ENCODE peak calls at places on chromosomes 13 and 19, in eight cellular contexts. G, H, T, N, V, K, A and D are unnamed samples.

GRCh38 chr13:50574731-50575130 is 268.8 kb downstream of the DLEU7 start:
- DNase-seq in G (no peak), H (no peak), T (no peak), N (no peak), V (no peak), K (peak), A (peak), D (peak)

GRCh38 chr13:60448907-60449510 is 52.0 kb downstream of the TDRD3 start:
- DNase-seq in G (peak), H (no peak), T (peak), N (peak), V (peak), K (peak), A (peak), D (peak)

GRCh38 chr13:69496951-69497350 is 610.7 kb upstream of the ATXN8OS start:
- DNase-seq in G (no peak), H (no peak), T (no peak), N (no peak), V (no peak), K (no peak), A (no peak), D (no peak)

GRCh38 chr19:46603195-46603637 is 2.1 kb downstream of the CALM3 start:
- DNase-seq in G (no peak), H (no peak), T (no peak), N (no peak), V (no peak), K (no peak), A (no peak), D (no peak)

GRCh38 chr13:101127741-101128353 is 288.5 kb downstream of the NALCN start:
- DNase-seq in G (peak), H (no peak), T (peak), N (peak), V (no peak), K (no peak), A (peak), D (no peak)

GRCh38 chr13:51148952-51149573 is 38.0 kb upstream of the C13orf42 start:
- DNase-seq in G (peak), H (no peak), T (peak), N (peak), V (no peak), K (no peak), A (peak), D (peak)

GRCh38 chr19:52248256-52248655 is 21.1 kb upstream of the ZNF766 start:
- DNase-seq in G (peak), H (peak), T (peak), N (no peak), V (no peak), K (no peak), A (peak), D (peak)

GRCh38 chr19:1169921-1170885 is 3.9 kb downstream of the SBNO2 start:
- DNase-seq in G (peak), H (peak), T (peak), N (peak), V (no peak), K (no peak), A (peak), D (no peak)

GRCh38 chr19:51507640-51508058 is 6.0 kb upstream of the SIGLEC12 start:
- DNase-seq in G (no peak), H (no peak), T (no peak), N (no peak), V (no peak), K (no peak), A (no peak), D (no peak)

GRCh38 chr19:1251503-1252220 is 3.3 kb downstream of the MIDN start:
- DNase-seq in G (no peak), H (peak), T (peak), N (no peak), V (no peak), K (no peak), A (no peak), D (no peak)

GRCh38 chr13:20149762-20150161 is 11.1 kb downstream of the GJA3 start:
- DNase-seq in G (no peak), H (no peak), T (no peak), N (no peak), V (no peak), K (no peak), A (no peak), D (no peak)

GRCh38 chr19:38303517-38304351 is at the start of gene C19orf33:
- DNase-seq in G (peak), H (no peak), T (no peak), N (no peak), V (peak), K (no peak), A (no peak), D (no peak)

GRCh38 chr13:91045351-91046034 is 302.0 kb upstream of the MIR17HG start:
- DNase-seq in G (no peak), H (no peak), T (no peak), N (no peak), V (peak), K (no peak), A (no peak), D (no peak)

GRCh38 chr19:41264581-41265375 is 606 bp downstream of the HNRNPUL1 start:
- DNase-seq in G (peak), H (peak), T (peak), N (no peak), V (no peak), K (no peak), A (peak), D (no peak)

GRCh38 chr13:50065712-50066111 is 50.5 kb downstream of the KCNRG start:
- DNase-seq in G (no peak), H (no peak), T (no peak), N (no peak), V (no peak), K (no peak), A (no peak), D (no peak)

GRCh38 chr13:100668408-100668807 is 6.2 kb downstream of the TMTC4 start:
- DNase-seq in G (no peak), H (no peak), T (no peak), N (no peak), V (peak), K (no peak), A (peak), D (peak)

GRCh38 chr19:7864719-7865074 is 9.5 kb downstream of the PRR36 start:
- DNase-seq in G (no peak), H (no peak), T (no peak), N (no peak), V (no peak), K (no peak), A (no peak), D (no peak)

GRCh38 chr19:10115392-10116084 is 4.0 kb downstream of the P2RY11 start:
- DNase-seq in G (no peak), H (peak), T (no peak), N (no peak), V (no peak), K (no peak), A (no peak), D (no peak)

GRCh38 chr19:33603377-33603776 is 18.4 kb upstream of the CHST8 start:
- DNase-seq in G (peak), H (no peak), T (no peak), N (no peak), V (no peak), K (no peak), A (no peak), D (no peak)

GRCh38 chr13:98839826-98840769 is 87.6 kb upstream of the SLC15A1 start:
- DNase-seq in G (peak), H (peak), T (peak), N (no peak), V (no peak), K (no peak), A (peak), D (no peak)

GRCh38 chr13:49308977-49309408 is 61.3 kb downstream of the CDADC1 start:
- DNase-seq in G (no peak), H (peak), T (no peak), N (no peak), V (no peak), K (no peak), A (no peak), D (no peak)

GRCh38 chr19:7673995-7674667 is 2.8 kb upstream of the MCEMP1 start:
- DNase-seq in G (peak), H (peak), T (peak), N (no peak), V (no peak), K (no peak), A (peak), D (no peak)

GRCh38 chr13:31067416-31068118 is 94.1 kb downstream of the HSPH1 start:
- DNase-seq in G (peak), H (no peak), T (no peak), N (no peak), V (peak), K (no peak), A (peak), D (peak)

GRCh38 chr19:34319785-34320184 is 45.2 kb upstream of the GPI start:
- DNase-seq in G (peak), H (peak), T (no peak), N (no peak), V (peak), K (no peak), A (peak), D (no peak)

GRCh38 chr19:6501740-6502648 is at the start of gene TUBB4A:
- DNase-seq in G (no peak), H (peak), T (peak), N (no peak), V (no peak), K (no peak), A (no peak), D (no peak)
- H3K4me3 ChIP-seq in G (no peak), H (peak), T (peak), N (no peak), V (peak), K (no peak), A (no peak), D (no peak)

GRCh38 chr13:108508263-108508662 is 121.1 kb upstream of the MYO16 start:
- DNase-seq in G (no peak), H (no peak), T (no peak), N (no peak), V (no peak), K (no peak), A (peak), D (no peak)
- TF ChIP-seq CTCF in G (peak), H (peak), T (peak), N (peak), V (peak), K (no peak), A (peak), D (no peak)

DNA sequence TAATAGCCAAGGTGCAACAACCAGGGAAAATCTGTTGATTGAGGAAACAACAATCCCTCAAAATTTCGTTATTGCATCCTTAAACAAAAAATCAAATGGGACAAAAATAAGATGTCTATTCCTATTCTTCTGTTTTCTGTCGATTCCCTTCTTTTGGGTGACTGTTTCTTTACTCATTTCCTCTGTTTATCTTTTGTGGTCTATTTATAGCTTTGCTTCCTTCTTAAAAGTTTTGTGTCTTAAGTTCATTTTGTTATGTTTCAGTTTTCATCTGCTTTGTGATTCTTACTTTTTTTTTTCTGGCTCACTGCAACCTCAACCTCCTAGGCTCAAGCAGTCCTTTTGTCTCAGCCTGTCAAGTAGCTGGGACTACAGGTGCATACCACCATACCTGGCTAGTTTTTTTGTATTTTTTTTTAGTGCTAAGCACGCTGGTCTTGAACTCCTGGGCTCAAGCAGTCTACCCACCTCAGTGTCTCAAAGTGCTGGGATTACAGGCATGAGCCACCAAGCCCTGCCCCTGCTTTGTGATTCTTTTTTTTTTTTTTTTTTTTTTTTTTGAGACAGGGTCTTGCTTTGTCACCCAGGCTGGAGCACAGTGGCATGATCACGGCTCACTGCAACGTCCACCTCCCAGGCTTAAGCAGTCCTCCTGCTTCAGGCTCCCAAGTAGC is 10.4 kb downstream of the ZNF146 start:
- DNase-seq in G (peak), H (no peak), T (no peak), N (peak), V (no peak), K (peak), A (peak), D (peak)
- H3K4me3 ChIP-seq in G (no peak), H (no peak), T (no peak), N (peak), V (no peak), K (no peak), A (no peak), D (no peak)

DNA sequence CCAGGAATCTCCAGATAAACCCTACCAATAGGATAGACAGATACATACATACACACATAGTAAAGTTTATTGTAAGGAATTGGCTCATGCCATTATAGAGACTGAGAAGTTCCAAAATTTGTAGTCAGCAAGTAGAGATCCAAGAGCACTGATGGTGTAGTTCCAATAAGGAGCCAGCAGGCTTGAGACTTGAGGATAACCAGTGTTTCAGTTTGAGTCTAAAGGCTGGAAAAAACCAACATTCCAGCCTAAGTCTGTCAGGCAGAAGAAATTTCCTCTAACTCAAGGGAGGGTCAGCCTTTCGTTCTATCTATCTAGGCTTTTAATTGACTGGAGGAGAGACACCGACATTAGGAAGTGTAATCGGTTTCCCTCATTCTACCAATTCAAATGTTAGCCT is 110.2 kb upstream of the TSHZ3 start:
- DNase-seq in G (no peak), H (no peak), T (no peak), N (no peak), V (no peak), K (no peak), A (no peak), D (no peak)
- TF ChIP-seq CTCF in G (no peak), H (no peak), T (no peak), N (peak), V (no peak), K (peak), A (no peak), D (no peak)

DNA sequence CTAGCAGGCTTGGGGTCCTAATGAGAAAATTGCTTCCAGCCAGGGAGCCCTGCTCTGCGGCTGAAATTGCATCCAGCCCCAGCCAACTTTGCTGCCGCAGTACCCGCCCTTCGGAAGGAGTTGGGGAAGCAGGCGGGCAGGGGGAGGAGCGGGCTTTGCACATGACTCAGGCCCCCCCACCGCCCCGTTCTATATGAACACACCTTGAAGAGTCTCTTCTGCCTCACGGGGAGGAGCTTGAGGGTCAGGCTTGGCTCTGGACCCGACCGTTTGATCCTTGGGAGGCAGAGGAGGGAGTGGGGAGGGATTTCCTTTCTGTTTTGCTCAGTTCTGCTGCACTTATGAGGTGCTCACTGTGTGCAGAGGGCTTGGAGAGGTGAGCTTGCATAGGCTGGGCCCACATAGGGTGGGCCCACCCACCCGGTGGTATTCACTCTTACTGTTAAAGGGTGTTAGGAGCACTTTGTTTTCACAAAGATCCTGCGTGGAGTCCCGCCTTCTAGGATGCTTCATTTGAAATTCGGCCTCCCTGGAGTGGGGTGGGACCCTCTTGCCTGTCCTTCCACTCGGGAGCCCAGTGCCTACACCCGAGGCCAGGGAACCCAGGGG is 46.5 kb downstream of the LYL1 start:
- DNase-seq in G (peak), H (no peak), T (no peak), N (no peak), V (no peak), K (no peak), A (peak), D (no peak)
- H3K4me3 ChIP-seq in G (no peak), H (peak), T (no peak), N (peak), V (no peak), K (peak), A (peak), D (peak)

GRCh38 chr19:5166262-5166661 is 174.3 kb downstream of the PTPRS start:
- DNase-seq in G (peak), H (no peak), T (no peak), N (no peak), V (no peak), K (peak), A (peak), D (peak)

GRCh38 chr19:5171711-5172110 is 168.9 kb downstream of the PTPRS start:
- DNase-seq in G (no peak), H (no peak), T (no peak), N (no peak), V (no peak), K (no peak), A (no peak), D (no peak)

GRCh38 chr19:5172859-5173577 is 167.6 kb downstream of the PTPRS start:
- DNase-seq in G (peak), H (no peak), T (no peak), N (peak), V (peak), K (peak), A (peak), D (peak)

GRCh38 chr19:5173993-5174392 is 166.6 kb downstream of the PTPRS start:
- DNase-seq in G (no peak), H (no peak), T (no peak), N (no peak), V (no peak), K (no peak), A (no peak), D (no peak)

DNA sequence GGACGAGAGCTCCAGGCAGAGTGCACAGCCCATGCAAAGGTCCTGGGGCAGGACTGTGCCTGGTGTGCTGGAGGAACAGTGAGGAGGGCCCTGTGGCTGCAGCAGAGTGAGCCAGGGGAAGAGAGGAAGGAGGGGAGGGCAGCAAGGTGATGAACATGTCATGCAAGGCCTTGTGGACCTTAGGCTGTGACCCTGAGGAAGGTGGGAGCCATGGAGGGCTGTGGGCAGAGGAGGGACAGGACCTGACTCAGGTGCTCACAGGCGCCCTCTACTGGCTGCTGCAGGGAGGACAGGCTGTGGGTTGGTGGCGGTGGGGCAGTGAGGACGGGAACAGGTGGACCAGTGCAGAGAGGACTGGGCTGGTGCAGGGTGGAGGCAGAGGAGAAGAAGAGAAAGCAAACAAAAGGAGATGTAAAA is 170.3 kb downstream of the PTPRS start:
- DNase-seq in G (no peak), H (no peak), T (peak), N (no peak), V (no peak), K (no peak), A (no peak), D (no peak)
- TF ChIP-seq CTCF in G (peak), H (peak), T (peak), N (peak), V (peak), K (peak), A (peak), D (peak)

DNA sequence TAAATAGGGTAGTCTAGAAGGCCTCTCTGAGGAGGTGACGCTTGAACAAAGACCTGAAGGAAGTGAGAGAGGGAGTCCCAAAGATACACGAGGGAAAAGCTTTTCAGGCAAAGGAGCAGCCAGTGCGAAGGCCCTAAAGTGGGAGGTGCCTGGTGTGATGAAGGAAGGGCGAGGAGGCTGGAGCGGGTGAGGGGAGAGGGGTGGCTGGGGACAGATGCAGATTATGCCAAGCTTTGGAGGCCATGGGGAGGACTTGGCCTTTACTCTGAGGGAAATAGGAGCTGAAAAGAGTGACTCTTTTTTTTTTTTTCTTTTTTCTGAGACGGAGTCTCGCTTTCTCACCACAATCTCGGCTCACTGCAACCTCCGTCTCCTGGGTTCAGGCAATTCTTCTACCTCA is 2.9 kb downstream of the CLPTM1 start:
- DNase-seq in G (no peak), H (no peak), T (no peak), N (no peak), V (no peak), K (no peak), A (no peak), D (no peak)
- H3K4me3 ChIP-seq in G (no peak), H (no peak), T (no peak), N (no peak), V (no peak), K (no peak), A (no peak), D (no peak)

GRCh38 chr19:11451327-11451941 is 16.0 kb downstream of the PRKCSH start:
- DNase-seq in G (no peak), H (no peak), T (no peak), N (no peak), V (no peak), K (no peak), A (peak), D (no peak)

GRCh38 chr19:11453468-11454341 is 18.3 kb downstream of the PRKCSH start:
- DNase-seq in G (no peak), H (no peak), T (no peak), N (no peak), V (no peak), K (no peak), A (no peak), D (no peak)

GRCh38 chr19:11450570-11451326 is 15.3 kb downstream of the PRKCSH start:
- DNase-seq in G (no peak), H (no peak), T (no peak), N (no peak), V (no peak), K (no peak), A (no peak), D (no peak)

GRCh38 chr19:11452814-11453335 is 17.4 kb downstream of the PRKCSH start:
- DNase-seq in G (no peak), H (no peak), T (no peak), N (no peak), V (no peak), K (no peak), A (no peak), D (no peak)

GRCh38 chr19:11451942-11452813 is 16.7 kb downstream of the PRKCSH start:
- DNase-seq in G (no peak), H (no peak), T (no peak), N (no peak), V (no peak), K (no peak), A (no peak), D (no peak)
- TF ChIP-seq CTCF in G (no peak), H (no peak), T (peak), N (no peak), V (peak), K (peak), A (no peak), D (no peak)

GRCh38 chr13:97241761-97242160 is 19.6 kb downstream of the MBNL2 start:
- DNase-seq in G (no peak), H (no peak), T (no peak), N (no peak), V (no peak), K (no peak), A (no peak), D (no peak)
- H3K4me3 ChIP-seq in G (no peak), H (no peak), T (no peak), N (no peak), V (no peak), K (no peak), A (no peak), D (no peak)